ENCODE peak calls at places on chromosome 1, in seven cellular contexts. A is NCI-H345; E is effector memory CD8-positive, alpha-beta T cell; Q is heart left ventricle; U is substantia nigra; M is AG04449; K is AG20443. I is an unnamed sample.

GRCh38 chr1:59214764-59215208 is 82.1 kb upstream of the FGGY start:
- DNase-seq in A (peak), E (no peak), Q (no peak), U (no peak), M (no peak), K (no peak), I (no peak)

GRCh38 chr1:204836856-204837255 is 33.8 kb upstream of the NFASC start:
- DNase-seq in A (no peak), E (no peak), Q (no peak), U (no peak), M (no peak), K (no peak), I (no peak)

GRCh38 chr1:42484382-42484781 is 21.3 kb downstream of the CCDC30 start:
- DNase-seq in A (no peak), E (no peak), Q (no peak), U (no peak), M (peak), K (peak), I (no peak)

GRCh38 chr1:150575518-150576366 is 3.7 kb downstream of the MCL1 start:
- DNase-seq in A (no peak), E (no peak), Q (no peak), U (no peak), M (no peak), K (no peak), I (no peak)

GRCh38 chr1:210232524-210233215 is at the start of gene SERTAD4:
- DNase-seq in A (peak), E (no peak), Q (peak), U (no peak), M (no peak), K (peak), I (no peak)

GRCh38 chr1:102970496-102971078 is 137.7 kb downstream of the COL11A1 start:
- DNase-seq in A (peak), E (no peak), Q (no peak), U (no peak), M (peak), K (peak), I (peak)

GRCh38 chr1:30724175-30724574 is 790 bp upstream of the MATN1 start:
- DNase-seq in A (no peak), E (no peak), Q (no peak), U (no peak), M (no peak), K (no peak), I (no peak)

GRCh38 chr1:202238914-202239313 is 45.3 kb downstream of the LGR6 start:
- DNase-seq in A (no peak), E (no peak), Q (no peak), U (no peak), M (no peak), K (no peak), I (no peak)

GRCh38 chr1:42305639-42306038 is 29.4 kb downstream of the FOXJ3 start:
- DNase-seq in A (no peak), E (no peak), Q (no peak), U (no peak), M (no peak), K (no peak), I (no peak)

GRCh38 chr1:200310824-200311223 is 99.0 kb downstream of the ZNF281 start:
- DNase-seq in A (no peak), E (no peak), Q (no peak), U (no peak), M (no peak), K (no peak), I (no peak)

GRCh38 chr1:24110642-24111263 is 1.2 kb downstream of the MYOM3 start:
- DNase-seq in A (no peak), E (no peak), Q (peak), U (no peak), M (no peak), K (no peak), I (peak)

GRCh38 chr1:152823291-152823690 is 4.0 kb upstream of the LCE1A start:
- DNase-seq in A (no peak), E (no peak), Q (no peak), U (no peak), M (no peak), K (no peak), I (no peak)

GRCh38 chr1:114428083-114428754 is 82.8 kb downstream of the TRIM33 start:
- DNase-seq in A (no peak), E (peak), Q (no peak), U (no peak), M (no peak), K (peak), I (no peak)

GRCh38 chr1:112772781-112773180 is 57.6 kb upstream of the PPM1J start:
- DNase-seq in A (no peak), E (no peak), Q (no peak), U (no peak), M (no peak), K (no peak), I (no peak)

GRCh38 chr1:9691108-9691445 is 39.5 kb downstream of the PIK3CD start:
- DNase-seq in A (no peak), E (no peak), Q (no peak), U (no peak), M (no peak), K (no peak), I (no peak)

GRCh38 chr1:39760074-39761008 is 10.8 kb downstream of the OXCT2 start:
- DNase-seq in A (no peak), E (no peak), Q (no peak), U (no peak), M (no peak), K (no peak), I (no peak)

GRCh38 chr1:8104278-8105236 is 78.4 kb upstream of the ERRFI1 start:
- DNase-seq in A (no peak), E (no peak), Q (no peak), U (no peak), M (no peak), K (no peak), I (no peak)

GRCh38 chr1:170085089-170085488 is 10.6 kb upstream of the KIFAP3 start:
- DNase-seq in A (no peak), E (no peak), Q (no peak), U (no peak), M (no peak), K (no peak), I (no peak)

GRCh38 chr1:36530261-36530660 is 47.5 kb upstream of the CSF3R start:
- DNase-seq in A (no peak), E (no peak), Q (no peak), U (no peak), M (no peak), K (no peak), I (no peak)

GRCh38 chr1:201628490-201628889 is 89.6 kb downstream of the NAV1 start:
- DNase-seq in A (peak), E (no peak), Q (peak), U (no peak), M (no peak), K (no peak), I (no peak)

GRCh38 chr1:21082078-21082477 is 94.6 kb downstream of the EIF4G3 start:
- DNase-seq in A (no peak), E (no peak), Q (no peak), U (no peak), M (no peak), K (no peak), I (no peak)

GRCh38 chr1:119713538-119714456 is 2.1 kb downstream of the PHGDH start:
- DNase-seq in A (peak), E (no peak), Q (no peak), U (no peak), M (no peak), K (peak), I (no peak)

GRCh38 chr1:116168277-116169032 is 57.3 kb downstream of the MAB21L3 start:
- DNase-seq in A (no peak), E (peak), Q (peak), U (peak), M (no peak), K (peak), I (peak)

GRCh38 chr1:43059640-43060574 is 101.2 kb upstream of the SLC2A1 start:
- DNase-seq in A (no peak), E (no peak), Q (no peak), U (no peak), M (no peak), K (no peak), I (no peak)

GRCh38 chr1:22231995-22232690 is 89.2 kb upstream of the WNT4 start:
- DNase-seq in A (no peak), E (no peak), Q (no peak), U (no peak), M (no peak), K (no peak), I (no peak)

GRCh38 chr1:84810343-84810742 is 82.7 kb downstream of the LPAR3 start:
- DNase-seq in A (no peak), E (no peak), Q (no peak), U (no peak), M (no peak), K (no peak), I (no peak)

GRCh38 chr1:205374205-205375078 is 17.7 kb upstream of the KLHDC8A start:
- DNase-seq in A (no peak), E (no peak), Q (no peak), U (no peak), M (no peak), K (peak), I (no peak)

GRCh38 chr1:244030481-244031040 is 20.5 kb upstream of the ZBTB18 start:
- DNase-seq in A (no peak), E (no peak), Q (no peak), U (no peak), M (no peak), K (no peak), I (no peak)

GRCh38 chr1:167756760-167757405 is 35.1 kb downstream of the MPZL1 start:
- DNase-seq in A (no peak), E (no peak), Q (peak), U (no peak), M (no peak), K (no peak), I (no peak)

I was measured in Right ventricle myocardium inferior.